ENCODE peak calls at places on chromosomes 12 and 14, in nine cellular contexts. V, F, N, I, Y, Z, M, T and W are unnamed samples.

GRCh38 chr14:37763266-37763665 is 167.8 kb downstream of the TTC6 start:
- DNase-seq in F (no peak), I (no peak), Y (no peak), Z (no peak), N (no peak), M (no peak), V (no peak), T (no peak), W (no peak)

GRCh38 chr14:103422981-103423600 is 37.9 kb downstream of the MARK3 start:
- DNase-seq in N (no peak), T (no peak), V (peak), F (no peak), Z (no peak), M (no peak), I (no peak), Y (no peak), W (peak)

GRCh38 chr12:128914908-128915563 is 61.8 kb downstream of the GLT1D1 start:
- DNase-seq in Z (no peak), F (no peak), T (no peak), V (no peak), N (no peak), Y (no peak), I (no peak), M (no peak), W (no peak)

GRCh38 chr12:99948380-99948779 is 36.4 kb downstream of the ANKS1B start:
- DNase-seq in Y (no peak), Z (no peak), N (no peak), T (no peak), V (no peak), M (no peak), I (no peak), F (no peak), W (no peak)

GRCh38 chr14:78401866-78402265 is 231.7 kb downstream of the NRXN3 start:
- DNase-seq in F (no peak), N (no peak), Z (no peak), M (no peak), I (no peak), V (peak), T (no peak), Y (no peak), W (no peak)

GRCh38 chr12:632102-632696 is 31.0 kb downstream of the NINJ2 start:
- DNase-seq in Y (no peak), M (no peak), T (no peak), V (peak), F (no peak), N (peak), I (no peak), Z (peak), W (peak)

GRCh38 chr12:52912711-52913423 is 8.0 kb upstream of the KRT8 start:
- DNase-seq in I (no peak), F (no peak), N (no peak), Z (no peak), T (no peak), M (no peak), V (no peak), Y (no peak), W (no peak)

GRCh38 chr12:120939523-120939922 is 35.4 kb upstream of the SPPL3 start:
- DNase-seq in V (no peak), M (no peak), T (no peak), Z (no peak), N (no peak), I (no peak), Y (peak), F (no peak), W (no peak)

GRCh38 chr12:29086325-29087271 is 62.5 kb upstream of the FAR2 start:
- DNase-seq in Y (no peak), V (no peak), Z (no peak), F (no peak), T (no peak), M (no peak), I (no peak), N (no peak), W (no peak)

GRCh38 chr12:40832668-40833067 is 140.4 kb downstream of the CNTN1 start:
- DNase-seq in Z (no peak), V (no peak), F (no peak), I (no peak), Y (no peak), M (no peak), T (no peak), N (no peak), W (no peak)

GRCh38 chr12:89525002-89525823 is 617 bp upstream of the GALNT4 start:
- DNase-seq in I (peak), Z (peak), Y (peak), T (peak), F (no peak), N (peak), V (peak), M (no peak), W (peak)

GRCh38 chr12:4725057-4725456 is 4.9 kb downstream of the GALNT8 start:
- DNase-seq in I (no peak), Y (no peak), F (no peak), V (no peak), M (no peak), T (no peak), N (no peak), Z (no peak), W (no peak)

GRCh38 chr12:50620050-50620974 is 115.5 kb downstream of the DIP2B start:
- DNase-seq in F (no peak), Z (no peak), Y (no peak), N (peak), T (no peak), I (no peak), V (peak), M (no peak), W (peak)

GRCh38 chr14:44914849-44915248 is 46.9 kb downstream of the KLHL28 start:
- DNase-seq in M (no peak), I (no peak), F (no peak), V (peak), Y (no peak), N (no peak), Z (no peak), T (no peak), W (no peak)

GRCh38 chr14:104291123-104292000 is 153.0 kb downstream of the KIF26A start:
- DNase-seq in V (no peak), F (peak), I (no peak), N (no peak), M (no peak), Y (peak), Z (peak), T (peak), W (no peak)

GRCh38 chr12:123591702-123592481 is 7.5 kb downstream of the TMED2 start:
- DNase-seq in Z (peak), I (no peak), T (no peak), M (no peak), F (no peak), V (peak), N (peak), Y (no peak), W (peak)

GRCh38 chr12:954736-955135 is 5.2 kb upstream of the RAD52 start:
- DNase-seq in N (no peak), Z (no peak), M (no peak), I (no peak), V (no peak), Y (no peak), T (no peak), F (no peak), W (no peak)

GRCh38 chr12:68481181-68481941 is 129.3 kb upstream of the RAP1B start:
- DNase-seq in N (peak), I (no peak), F (no peak), V (no peak), M (no peak), T (no peak), Z (no peak), Y (no peak), W (peak)

GRCh38 chr12:123150804-123151678 is at the start of gene PITPNM2:
- DNase-seq in T (peak), V (peak), N (peak), M (no peak), F (no peak), Y (peak), I (peak), Z (peak), W (peak)

GRCh38 chr12:127987199-127987901 is 279.6 kb upstream of the TMEM132C start:
- DNase-seq in Y (no peak), T (no peak), I (no peak), Z (no peak), N (no peak), F (no peak), M (no peak), V (peak), W (peak)

GRCh38 chr14:77832301-77832700 is 32.4 kb downstream of the ADCK1 start:
- DNase-seq in N (no peak), I (no peak), F (no peak), T (no peak), M (no peak), V (no peak), Z (no peak), Y (no peak), W (no peak)

GRCh38 chr12:51905507-51906438 is 1.5 kb upstream of the ACVRL1 start:
- DNase-seq in F (no peak), T (peak), Y (peak), M (no peak), Z (no peak), N (peak), I (no peak), V (no peak), W (no peak)

GRCh38 chr12:13099066-13099909 is 4.2 kb downstream of the GSG1 start:
- DNase-seq in T (no peak), V (peak), F (no peak), Y (no peak), Z (no peak), I (no peak), N (no peak), M (no peak), W (peak)

GRCh38 chr12:9740109-9740750 is 7.3 kb upstream of the CLECL1 start:
- DNase-seq in M (no peak), V (no peak), F (no peak), Z (no peak), I (no peak), Y (no peak), N (no peak), T (no peak), W (no peak)

GRCh38 chr14:55418411-55418810 is 6.8 kb upstream of the ATG14 start:
- DNase-seq in M (no peak), F (no peak), Z (no peak), T (no peak), Y (no peak), V (no peak), N (no peak), I (no peak), W (no peak)

GRCh38 chr12:47408171-47408871 is 297.5 kb downstream of the RPAP3 start:
- DNase-seq in I (peak), M (peak), V (no peak), F (no peak), T (no peak), Y (peak), N (no peak), Z (no peak), W (no peak)

GRCh38 chr12:94261119-94261518 is 112.7 kb downstream of the PLXNC1 start:
- DNase-seq in Z (no peak), T (no peak), M (no peak), Y (no peak), F (no peak), I (no peak), V (no peak), N (no peak), W (no peak)

GRCh38 chr12:75790219-75790618 is 241.4 kb downstream of the PHLDA1 start:
- DNase-seq in F (no peak), V (no peak), M (no peak), N (peak), Z (no peak), T (no peak), I (no peak), Y (no peak), W (no peak)

GRCh38 chr12:42696424-42697149 is 107.0 kb upstream of the PRICKLE1 start:
- DNase-seq in T (peak), N (peak), F (no peak), Z (peak), V (peak), M (no peak), I (no peak), Y (peak), W (peak)

GRCh38 chr12:10716704-10717315 is 6.3 kb downstream of the YBX3 start:
- DNase-seq in T (peak), Y (peak), M (peak), F (no peak), N (peak), I (no peak), V (peak), Z (no peak), W (peak)

DNA sequence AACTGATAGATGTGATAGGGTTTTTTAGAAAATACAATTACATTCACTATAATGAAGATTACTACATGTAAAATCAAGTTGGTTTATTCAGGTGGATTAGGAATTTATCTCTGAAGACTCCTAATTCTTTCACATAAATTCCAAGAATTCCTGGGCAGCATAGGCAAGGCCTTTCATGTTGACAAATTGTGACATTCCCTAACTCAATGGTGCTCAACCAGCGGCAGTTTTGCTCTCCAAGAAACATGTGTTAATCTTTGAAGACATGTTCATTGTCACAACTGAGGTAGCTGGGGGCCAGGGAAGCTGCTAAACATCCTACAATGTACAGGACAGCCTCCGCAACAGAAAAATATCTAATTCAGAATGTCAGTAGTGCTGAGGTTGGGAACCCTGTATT is 46.3 kb downstream of the PTPRQ start:
- DNase-seq in I (no peak), N (no peak), V (no peak), M (no peak), F (no peak), Z (no peak), Y (no peak), T (no peak), W (no peak)
- H3K4me3 ChIP-seq in I (no peak), N (no peak), V (no peak), M (no peak), F (no peak), Z (no peak), Y (no peak), T (no peak), W (no peak)

DNA sequence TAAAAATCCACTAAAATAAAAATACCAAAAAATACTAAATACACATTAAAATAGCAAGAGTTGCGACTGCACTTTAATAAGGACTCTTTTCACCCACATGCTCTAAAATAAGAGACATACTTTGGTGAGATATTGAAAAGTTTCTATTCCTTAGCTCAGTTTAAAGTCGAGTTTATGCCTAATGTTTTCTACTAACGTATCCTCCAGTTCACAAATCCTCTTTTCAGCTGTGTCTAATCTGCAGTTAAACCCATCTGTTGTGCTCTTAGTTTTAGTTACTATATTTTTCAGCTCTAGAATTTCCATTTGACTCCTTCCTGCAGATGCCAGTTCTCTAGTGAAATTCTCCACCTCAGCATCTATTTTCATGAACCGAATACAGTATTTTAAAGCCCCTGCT is 63.8 kb downstream of the CDK17 start:
- DNase-seq in Z (no peak), F (no peak), N (no peak), I (no peak), T (no peak), M (no peak), V (no peak), Y (no peak), W (no peak)
- H3K4me3 ChIP-seq in Z (no peak), F (no peak), N (no peak), I (no peak), T (no peak), M (no peak), V (no peak), Y (no peak), W (no peak)

GRCh38 chr12:125076103-125076502 is 10.9 kb downstream of the AACS start:
- DNase-seq in Z (no peak), M (no peak), Y (no peak), T (no peak), N (no peak), V (no peak), F (no peak), I (no peak), W (no peak)
- H3K4me3 ChIP-seq in Z (no peak), M (no peak), Y (no peak), T (no peak), N (no peak), V (no peak), F (no peak), I (no peak), W (no peak)

GRCh38 chr14:60532442-60532841 is 23.5 kb downstream of the SIX6 start:
- DNase-seq in Z (no peak), F (no peak), N (no peak), M (peak), V (no peak), I (no peak), T (no peak), Y (no peak), W (no peak)
- H3K4me3 ChIP-seq in Z (no peak), F (no peak), N (no peak), M (no peak), V (no peak), I (no peak), T (no peak), Y (no peak), W (no peak)